ENCODE peak calls at places on chromosomes 1 and 21, in four cellular contexts. One of them, this sample, is unnamed.

GRCh38 chr21:26977741-26978140 is 10.9 kb upstream of the ADAMTS5 start:
- DNase-seq in testis: no peak
- DNase-seq in esophagus squamous epithelium: no peak
- DNase-seq in ovary: no peak
- DNase-seq in this sample: no peak

GRCh38 chr1:161473363-161473762 is 31.9 kb upstream of the FCGR2A start:
- DNase-seq in testis: no peak
- DNase-seq in esophagus squamous epithelium: no peak
- DNase-seq in ovary: no peak
- DNase-seq in this sample: no peak

GRCh38 chr1:40901886-40902633 is 39.9 kb upstream of the CITED4 start:
- DNase-seq in ovary: no peak
- DNase-seq in testis: peak; percentile 34
- DNase-seq in esophagus squamous epithelium: no peak
- DNase-seq in this sample: peak; percentile 71

GRCh38 chr1:156387899-156388813 is 19.1 kb downstream of the RHBG start:
- DNase-seq in testis: peak; percentile 64
- DNase-seq in ovary: no peak
- DNase-seq in esophagus squamous epithelium: no peak
- DNase-seq in this sample: no peak

GRCh38 chr1:221939598-221939997 is 197.7 kb upstream of the DUSP10 start:
- DNase-seq in testis: no peak
- DNase-seq in esophagus squamous epithelium: no peak
- DNase-seq in ovary: no peak
- DNase-seq in this sample: no peak

GRCh38 chr1:186965847-186966246 is 137.1 kb downstream of the PLA2G4A start:
- DNase-seq in testis: no peak
- DNase-seq in esophagus squamous epithelium: no peak
- DNase-seq in ovary: no peak
- DNase-seq in this sample: no peak

GRCh38 chr21:15820857-15821256 is 91.1 kb downstream of the USP25 start:
- DNase-seq in testis: no peak
- DNase-seq in ovary: no peak
- DNase-seq in esophagus squamous epithelium: no peak
- DNase-seq in this sample: no peak

GRCh38 chr1:48003741-48004503 is 6.7 kb upstream of the TRABD2B start:
- DNase-seq in testis: no peak
- DNase-seq in ovary: no peak
- DNase-seq in esophagus squamous epithelium: no peak
- DNase-seq in this sample: no peak

GRCh38 chr1:164755674-164756073 is 196.7 kb downstream of the PBX1 start:
- DNase-seq in testis: no peak
- DNase-seq in ovary: no peak
- DNase-seq in esophagus squamous epithelium: no peak
- DNase-seq in this sample: no peak

DNA sequence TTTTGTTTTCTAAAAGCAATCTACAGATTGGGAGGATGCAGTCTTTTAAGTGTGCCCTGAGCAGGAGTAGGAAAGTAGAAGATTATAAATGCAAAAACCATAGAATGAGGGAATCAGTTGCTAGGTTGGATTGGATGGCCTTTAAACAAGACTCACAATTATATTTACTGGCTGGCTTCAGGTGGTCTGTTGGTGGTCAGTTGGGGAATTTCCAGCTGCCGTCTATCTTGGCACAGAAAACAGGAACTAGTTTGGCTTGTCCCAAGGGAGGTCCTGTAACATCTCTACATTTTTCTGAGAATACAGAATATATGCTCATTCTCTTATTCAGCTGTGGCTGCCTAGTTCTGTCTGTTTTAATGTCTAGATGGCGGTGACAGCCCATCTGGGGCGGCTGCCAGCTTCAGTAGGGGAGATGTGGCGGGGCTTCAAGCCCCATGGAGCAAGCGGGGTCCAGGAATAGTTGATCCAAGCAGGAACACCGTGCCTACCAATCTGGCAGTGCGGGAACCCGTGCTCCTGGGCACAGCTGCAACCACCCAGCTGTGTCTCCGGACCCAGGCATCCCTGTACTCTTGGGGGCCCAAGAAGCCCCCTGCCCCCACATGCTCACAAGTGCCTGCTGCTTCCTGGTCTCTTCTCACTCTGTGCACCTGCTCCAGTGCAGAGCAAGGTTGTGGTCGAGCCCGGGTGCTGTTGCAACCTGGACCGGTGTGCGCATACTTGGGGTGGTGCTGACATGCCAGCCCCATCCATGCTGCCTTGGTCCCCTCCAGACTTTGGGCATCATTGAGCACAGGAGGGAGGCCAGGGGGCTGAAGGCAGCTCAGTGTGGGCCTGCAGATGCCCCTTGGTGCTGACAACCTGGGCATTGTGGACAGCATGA is 1182.6 kb downstream of the AMY1C start:
- DNase-seq in ovary: no peak
- DNase-seq in testis: no peak
- DNase-seq in esophagus squamous epithelium: no peak
- DNase-seq in this sample: no peak
- H3K4me3 ChIP-seq in ovary: no peak overlapping the region
- H3K4me3 ChIP-seq in testis: no peak overlapping the region
- H3K4me3 ChIP-seq in esophagus squamous epithelium: no peak overlapping the region
- H3K4me3 ChIP-seq in this sample: no peak overlapping the region

DNA sequence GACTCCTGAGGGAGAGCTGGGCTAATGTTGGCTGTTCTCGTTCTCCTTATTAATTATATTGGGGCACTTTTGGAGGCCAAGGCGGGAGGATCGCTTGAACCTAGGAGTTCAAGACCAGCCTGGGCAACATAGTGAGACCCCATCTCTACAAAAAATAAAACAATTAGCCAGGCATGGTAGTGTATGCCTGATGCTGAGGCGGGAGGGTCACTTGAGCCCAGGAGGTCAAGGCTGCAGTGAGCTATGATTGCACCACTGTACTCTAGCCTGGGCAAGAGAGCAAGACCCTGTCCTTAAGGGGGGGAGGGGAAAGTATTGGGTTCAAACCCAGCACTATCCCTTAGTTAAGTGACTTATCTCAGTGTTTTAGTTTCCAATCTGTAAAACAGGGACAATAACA is 70.0 kb upstream of the NBPF3 start:
- DNase-seq in ovary: no peak
- DNase-seq in testis: no peak
- DNase-seq in esophagus squamous epithelium: no peak
- DNase-seq in this sample: no peak
- TF ChIP-seq POLR2A in ovary: no peak
- TF ChIP-seq POLR2A in testis: no peak
- TF ChIP-seq POLR2A in esophagus squamous epithelium: no peak
- TF ChIP-seq POLR2A in this sample: no peak

DNA sequence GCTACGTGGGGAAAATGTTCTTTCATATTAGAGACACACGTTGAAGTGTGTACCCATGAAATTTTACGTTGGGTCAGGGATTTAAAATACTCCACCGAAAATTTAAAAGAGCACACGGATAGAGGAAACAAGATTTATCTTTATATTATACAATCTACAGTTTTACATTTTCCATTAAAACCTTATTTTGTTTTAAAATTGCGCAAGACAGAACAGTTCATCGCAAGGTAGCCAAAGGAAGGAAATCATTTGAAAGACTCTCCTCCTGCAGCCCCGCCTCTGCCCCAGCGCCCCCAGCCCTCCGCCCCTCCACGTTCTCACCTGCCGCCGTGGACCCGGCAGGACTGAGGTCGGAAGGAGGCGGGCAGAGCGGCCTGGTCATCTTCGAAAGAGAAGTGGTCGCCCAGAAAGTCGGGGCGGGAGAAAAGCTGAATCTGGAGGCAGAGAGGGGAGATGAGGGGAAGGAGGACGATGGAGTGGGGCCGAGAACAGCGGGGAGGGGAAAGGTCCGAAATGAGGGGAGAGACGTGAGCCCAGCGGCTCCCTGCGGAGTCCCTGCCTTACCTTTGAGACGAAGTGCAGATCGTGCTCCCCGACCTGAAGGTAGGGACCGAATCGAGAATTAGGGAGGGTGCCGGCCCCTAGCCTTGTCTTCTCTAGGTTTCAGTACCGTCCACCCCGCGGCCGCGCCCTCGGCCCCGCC is 18.0 kb downstream of the CRYBG2 start:
- DNase-seq in esophagus squamous epithelium: no peak
- DNase-seq in ovary: no peak
- DNase-seq in testis: no peak
- DNase-seq in this sample: no peak
- H3K4me3 ChIP-seq in esophagus squamous epithelium: peak overlapping the region; percentile 73
- H3K4me3 ChIP-seq in ovary: peak overlapping the region; percentile 31
- H3K4me3 ChIP-seq in testis: peak overlapping the region; percentile 55
- H3K4me3 ChIP-seq in this sample: peak overlapping the region; percentile 70

DNA sequence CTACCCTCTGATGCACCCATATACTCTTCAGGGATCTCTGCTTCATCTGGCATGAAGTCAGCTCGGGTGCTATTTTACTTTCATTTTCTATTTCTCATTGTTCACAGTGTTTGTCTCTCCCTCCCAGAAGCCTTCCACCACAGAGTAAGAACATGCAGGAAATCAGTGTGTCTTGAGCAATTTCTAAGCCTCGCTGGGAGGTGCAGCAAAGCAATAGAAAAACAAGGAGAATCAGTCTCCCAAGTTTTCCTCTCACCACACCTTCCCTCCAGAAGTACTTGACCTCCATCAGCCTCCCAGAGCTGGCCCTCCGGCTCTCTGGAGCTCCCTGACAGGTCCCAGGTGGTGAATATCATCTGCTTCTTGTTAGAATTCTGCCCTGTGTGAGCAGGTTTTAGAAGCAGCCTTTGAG is 594.7 kb upstream of the CAMK1G start:
- DNase-seq in ovary: no peak
- DNase-seq in esophagus squamous epithelium: no peak
- DNase-seq in testis: no peak
- DNase-seq in this sample: no peak
- TF ChIP-seq POLR2A in ovary: no peak
- TF ChIP-seq POLR2A in esophagus squamous epithelium: no peak
- TF ChIP-seq POLR2A in testis: no peak
- TF ChIP-seq POLR2A in this sample: no peak

GRCh38 chr1:157495285-157495684 is 57.0 kb downstream of the FCRL5 start:
- DNase-seq in testis: no peak
- DNase-seq in esophagus squamous epithelium: no peak
- DNase-seq in ovary: no peak
- DNase-seq in this sample: no peak

GRCh38 chr1:157487430-157487829 is 64.9 kb downstream of the FCRL5 start:
- DNase-seq in ovary: no peak
- DNase-seq in testis: no peak
- DNase-seq in esophagus squamous epithelium: no peak
- DNase-seq in this sample: no peak

GRCh38 chr1:157494093-157494492 is 58.2 kb downstream of the FCRL5 start:
- DNase-seq in esophagus squamous epithelium: no peak
- DNase-seq in testis: no peak
- DNase-seq in ovary: no peak
- DNase-seq in this sample: no peak

GRCh38 chr1:157488160-157488559 is 64.2 kb downstream of the FCRL5 start:
- DNase-seq in ovary: no peak
- DNase-seq in esophagus squamous epithelium: no peak
- DNase-seq in testis: no peak
- DNase-seq in this sample: no peak

GRCh38 chr1:157490337-157491165 is 61.8 kb downstream of the FCRL5 start:
- DNase-seq in esophagus squamous epithelium: no peak
- DNase-seq in testis: peak; percentile 87
- DNase-seq in ovary: no peak
- DNase-seq in this sample: peak; percentile 33
- H3K4me3 ChIP-seq in esophagus squamous epithelium: no peak overlapping the region
- H3K4me3 ChIP-seq in testis: no peak overlapping the region
- H3K4me3 ChIP-seq in ovary: no peak overlapping the region
- H3K4me3 ChIP-seq in this sample: no peak overlapping the region

This sample was measured in breast epithelium.